ENCODE peak calls at places on chromosomes 11 and 22, in seven cellular contexts. U is activated CD4-positive, CD25-positive, alpha-beta regulatory T cell; J is left colon; K is neuronal stem cell; O is brain pericyte; T is GM12878; I is DND-41. M is an unnamed sample.

GRCh38 chr22:50203288-50203687 is 2.5 kb downstream of the SELENOO start:
- DNase-seq in K (no peak), J (no peak), U (no peak), I (no peak), O (no peak), T (no peak), M (no peak)

GRCh38 chr11:10293423-10294288 is at the start of gene SBF2:
- DNase-seq in T (no peak), O (no peak), J (peak), I (peak), K (peak), U (peak), M (no peak)

GRCh38 chr11:72005347-72006260 is 6.9 kb downstream of the IL18BP start:
- DNase-seq in K (no peak), U (no peak), I (no peak), T (no peak), O (no peak), J (no peak), M (no peak)

GRCh38 chr11:65858354-65859133 is 564 bp upstream of the CFL1 start:
- DNase-seq in O (no peak), I (no peak), U (no peak), K (no peak), T (no peak), J (no peak), M (no peak)

GRCh38 chr11:59172345-59173079 is 580 bp downstream of the DTX4 start:
- DNase-seq in U (no peak), T (peak), O (no peak), J (peak), K (no peak), I (peak), M (no peak)

GRCh38 chr11:68215524-68216170 is 2.6 kb upstream of the KMT5B start:
- DNase-seq in T (no peak), K (no peak), I (no peak), J (no peak), U (no peak), O (no peak), M (no peak)

GRCh38 chr11:35803115-35803514 is 140.5 kb downstream of the TRIM44 start:
- DNase-seq in T (no peak), O (no peak), J (no peak), K (no peak), I (no peak), U (no peak), M (no peak)

GRCh38 chr11:78268516-78269410 is 80.0 kb downstream of the USP35 start:
- DNase-seq in U (no peak), T (no peak), K (no peak), O (no peak), I (no peak), J (no peak), M (no peak)

GRCh38 chr11:79906189-79906588 is 465.4 kb upstream of the TENM4 start:
- DNase-seq in K (no peak), I (no peak), U (no peak), J (no peak), T (no peak), O (no peak), M (no peak)

GRCh38 chr22:41713004-41713403 is 13.7 kb downstream of the MEI1 start:
- DNase-seq in U (no peak), J (no peak), O (no peak), I (no peak), K (no peak), T (no peak), M (no peak)

GRCh38 chr11:123103326-123103980 is 41.5 kb upstream of the HSPA8 start:
- DNase-seq in U (no peak), T (no peak), O (peak), J (peak), I (peak), K (peak), M (peak)

GRCh38 chr11:118202599-118203422 is 22.0 kb downstream of the JAML start:
- DNase-seq in T (no peak), O (no peak), I (peak), U (no peak), J (peak), K (no peak), M (peak)

GRCh38 chr11:124762624-124763155 is 600 bp upstream of the ESAM start:
- DNase-seq in K (no peak), O (no peak), I (no peak), U (no peak), T (no peak), J (no peak), M (no peak)

GRCh38 chr11:76744186-76745058 is 38.7 kb upstream of the TSKU start:
- DNase-seq in I (no peak), K (no peak), O (no peak), J (no peak), U (no peak), T (no peak), M (no peak)

GRCh38 chr22:38718414-38718813 is 12.7 kb downstream of the GTPBP1 start:
- DNase-seq in I (no peak), U (no peak), J (peak), T (no peak), O (no peak), K (no peak), M (no peak)

GRCh38 chr11:77473001-77473800 is 693 bp downstream of the PAK1 start:
- DNase-seq in I (peak), T (no peak), O (no peak), U (peak), K (peak), J (peak), M (no peak)

GRCh38 chr11:11446967-11447366 is 93.9 kb upstream of the CSNK2A3 start:
- DNase-seq in I (no peak), T (no peak), K (no peak), O (no peak), U (no peak), J (no peak), M (peak)

M was measured in Jurkat, Clone E6-1.